ENCODE peak calls at places on chromosomes 2 and 18, in four cellular contexts. J is CD8-positive, alpha-beta T cell; V is adrenal gland; A is A549. P is an unnamed sample.

GRCh38 chr2:26922638-26923466 is 47.6 kb upstream of the MAPRE3 start:
- DNase-seq in J (peak; percentile 13), V (peak; percentile 58), A (peak; percentile 68), P (no peak)

GRCh38 chr2:69693472-69694450 is 48.2 kb upstream of the ANXA4 start:
- DNase-seq in J (peak; percentile 43), V (no peak), A (no peak), P (no peak)

GRCh38 chr2:65604246-65604645 is 171.8 kb upstream of the SPRED2 start:
- DNase-seq in J (no peak), V (no peak), A (peak; percentile 22), P (no peak)

GRCh38 chr2:182077451-182078142 is 91.9 kb downstream of the PPP1R1C start:
- DNase-seq in J (no peak), V (no peak), A (peak; percentile 80), P (peak; percentile 80)

GRCh38 chr2:158315000-158315399 is 141.6 kb downstream of the CCDC148 start:
- DNase-seq in J (no peak), V (no peak), A (no peak), P (no peak)

GRCh38 chr2:231648579-231649174 is 56.0 kb downstream of the TEX44 start:
- DNase-seq in J (peak; percentile 31), V (no peak), A (peak; percentile 84), P (no peak)

GRCh38 chr2:129721841-129722240 is 257.6 kb upstream of the RAB6C start:
- DNase-seq in J (no peak), V (no peak), A (no peak), P (no peak)

GRCh38 chr2:147843421-147843863 is 1.4 kb upstream of the ACVR2A start:
- DNase-seq in J (no peak), V (no peak), A (no peak), P (no peak)

GRCh38 chr2:187644991-187645390 is 90.8 kb upstream of the TFPI start:
- DNase-seq in J (no peak), V (no peak), A (no peak), P (no peak)

DNA sequence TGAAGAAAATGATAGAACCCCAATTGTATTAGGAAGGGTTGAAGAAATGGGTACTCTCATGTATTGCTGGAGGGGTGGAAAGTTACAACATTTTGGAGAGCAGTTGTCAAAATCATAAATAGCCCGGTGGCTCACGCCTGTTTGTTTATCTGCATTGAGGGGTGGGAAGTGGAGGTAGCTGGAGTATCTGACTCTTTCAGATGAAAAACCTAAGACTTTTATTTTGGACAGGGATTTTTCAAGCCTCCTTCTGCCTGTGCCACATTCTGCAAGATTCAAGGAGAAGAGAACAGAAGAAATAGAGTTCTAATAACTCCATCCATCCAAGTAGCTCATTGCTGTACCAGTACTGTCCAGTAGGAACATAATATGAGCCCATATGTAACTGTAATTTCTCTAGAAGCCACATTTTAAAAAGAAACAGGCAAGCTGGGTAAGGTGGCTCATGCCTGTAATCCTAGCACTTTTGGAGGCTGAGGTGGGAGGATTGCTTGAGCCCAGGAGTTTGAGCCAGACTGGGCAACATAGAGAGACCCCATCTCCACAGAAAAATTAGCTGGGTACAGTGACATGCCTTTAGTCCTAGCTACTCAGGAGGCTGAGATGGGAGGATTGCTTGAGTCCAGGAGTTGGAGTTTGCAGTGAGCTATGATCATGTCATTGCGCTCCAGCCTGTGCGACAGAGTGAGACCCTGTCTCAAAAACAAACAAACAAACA is 35.5 kb upstream of the NT5DC4 start:
- DNase-seq in J (no peak), V (no peak), A (peak; percentile 26), P (no peak)
- TF ChIP-seq CTCF in J (no peak), V (no peak), A (no peak), P (no peak)

GRCh38 chr2:74778381-74779371 is 55.3 kb upstream of the HK2 start:
- DNase-seq in J (no peak), V (no peak), A (peak; percentile 50), P (no peak)
- TF ChIP-seq CTCF in J (no peak), V (no peak), A (no peak), P (no peak)

DNA sequence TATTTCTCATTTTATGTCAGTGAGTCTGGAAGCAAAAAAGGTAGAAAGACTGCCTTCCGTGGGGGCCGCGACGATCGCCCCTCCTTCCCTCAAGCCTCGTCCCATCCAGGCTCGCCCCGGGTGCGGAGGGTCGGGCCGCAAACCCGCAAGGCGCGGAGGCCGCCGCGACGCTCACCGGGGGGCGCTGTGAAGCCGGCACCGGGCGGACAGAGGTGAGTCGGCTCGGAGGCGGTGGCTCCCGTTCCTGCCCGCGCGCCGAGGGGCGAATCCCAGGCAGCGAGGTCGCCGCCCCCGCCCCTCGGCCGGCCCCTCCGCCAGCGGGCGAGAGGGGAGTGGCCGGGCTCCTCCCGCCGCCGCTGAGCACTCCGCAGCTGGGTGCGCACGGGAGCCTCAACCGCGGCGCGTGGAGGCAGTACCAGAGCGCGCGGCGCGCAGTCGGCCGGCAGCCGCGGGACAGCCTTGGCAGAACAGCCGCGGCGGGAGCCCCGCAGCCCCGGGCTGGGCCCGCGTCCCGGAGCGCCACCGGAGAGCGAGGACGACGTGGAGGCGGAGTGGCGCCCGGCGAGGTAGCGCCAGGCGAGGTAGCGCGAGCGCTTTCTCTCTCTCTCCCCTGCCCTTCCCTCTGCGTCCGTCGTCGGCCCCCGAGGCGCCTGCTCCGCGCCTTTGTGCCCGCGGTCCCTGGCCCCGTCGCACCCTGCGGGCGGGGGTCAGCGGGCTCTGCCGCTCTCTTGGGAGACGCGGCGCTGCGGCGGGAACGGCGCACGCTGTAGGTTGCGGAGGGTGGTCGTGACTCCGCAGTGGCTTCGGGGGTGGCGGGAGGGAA is at the start of gene MYO1B:
- DNase-seq in J (peak; percentile 10), V (no peak), A (peak; percentile 89), P (peak; percentile 57)
- TF ChIP-seq CTCF in J (no peak), V (no peak), A (peak; percentile 75), P (peak; percentile 45)

GRCh38 chr2:239824051-239824694 is 201.0 kb downstream of the NDUFA10 start:
- DNase-seq in J (no peak), V (no peak), A (peak; percentile 65), P (no peak)

GRCh38 chr2:239826786-239827510 is 198.2 kb downstream of the NDUFA10 start:
- DNase-seq in J (no peak), V (no peak), A (no peak), P (no peak)

GRCh38 chr2:239826376-239826775 is 198.8 kb downstream of the NDUFA10 start:
- DNase-seq in J (no peak), V (no peak), A (no peak), P (no peak)

GRCh38 chr2:239825705-239825979 is 199.5 kb downstream of the NDUFA10 start:
- DNase-seq in J (no peak), V (no peak), A (no peak), P (no peak)

GRCh38 chr2:239824866-239825704 is 200.1 kb downstream of the NDUFA10 start:
- DNase-seq in J (no peak), V (no peak), A (no peak), P (no peak)
- TF ChIP-seq CTCF in J (no peak), V (no peak), A (no peak), P (no peak)

DNA sequence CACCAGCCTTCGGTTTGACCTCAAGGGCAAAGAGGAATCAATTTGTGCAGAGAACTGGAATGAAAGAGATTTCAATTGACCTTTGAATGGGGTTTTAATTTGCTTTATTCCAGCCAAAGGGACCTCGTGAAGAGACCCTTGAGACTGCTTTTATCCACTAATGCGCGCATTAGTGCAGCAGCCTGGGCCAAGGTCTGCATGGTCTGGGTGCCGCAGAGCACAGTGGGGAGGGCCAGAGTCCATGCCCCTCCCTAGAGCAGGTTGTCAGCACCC is 8.9 kb upstream of the POMC start:
- DNase-seq in J (no peak), V (no peak), A (no peak), P (no peak)
- TF ChIP-seq CTCF in J (no peak), V (no peak), A (no peak), P (no peak)

GRCh38 chr2:102592601-102593000 is 26.8 kb upstream of the SLC9A2 start:
- DNase-seq in J (no peak), V (no peak), A (peak; percentile 6), P (no peak)
- TF ChIP-seq CTCF in J (no peak), V (no peak), A (peak; percentile 39), P (peak; percentile 38)

DNA sequence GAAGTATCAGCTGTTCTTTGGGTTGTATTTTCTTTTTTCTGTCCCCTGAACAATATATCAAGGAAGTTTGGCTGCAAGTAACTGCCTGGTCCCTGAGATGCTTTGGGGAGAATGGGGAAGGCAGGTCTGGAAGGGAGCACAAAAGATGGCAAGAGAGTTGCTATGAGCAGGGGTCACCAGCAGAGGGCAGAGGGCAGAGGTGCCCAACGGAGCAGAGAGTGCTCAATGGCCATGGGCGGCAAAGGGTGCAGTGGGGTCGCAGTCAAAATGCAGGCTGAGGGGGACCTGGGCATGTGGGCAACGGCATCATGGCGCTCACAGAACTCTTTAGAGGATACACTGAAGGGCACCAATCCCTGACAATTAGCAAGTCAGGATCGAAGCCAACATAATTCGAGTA is 107.7 kb upstream of the ATP8B1 start:
- DNase-seq in J (no peak), V (no peak), A (no peak), P (no peak)
- TF ChIP-seq CTCF in J (no peak), V (no peak), A (peak; percentile 14), P (peak; percentile 18)

DNA sequence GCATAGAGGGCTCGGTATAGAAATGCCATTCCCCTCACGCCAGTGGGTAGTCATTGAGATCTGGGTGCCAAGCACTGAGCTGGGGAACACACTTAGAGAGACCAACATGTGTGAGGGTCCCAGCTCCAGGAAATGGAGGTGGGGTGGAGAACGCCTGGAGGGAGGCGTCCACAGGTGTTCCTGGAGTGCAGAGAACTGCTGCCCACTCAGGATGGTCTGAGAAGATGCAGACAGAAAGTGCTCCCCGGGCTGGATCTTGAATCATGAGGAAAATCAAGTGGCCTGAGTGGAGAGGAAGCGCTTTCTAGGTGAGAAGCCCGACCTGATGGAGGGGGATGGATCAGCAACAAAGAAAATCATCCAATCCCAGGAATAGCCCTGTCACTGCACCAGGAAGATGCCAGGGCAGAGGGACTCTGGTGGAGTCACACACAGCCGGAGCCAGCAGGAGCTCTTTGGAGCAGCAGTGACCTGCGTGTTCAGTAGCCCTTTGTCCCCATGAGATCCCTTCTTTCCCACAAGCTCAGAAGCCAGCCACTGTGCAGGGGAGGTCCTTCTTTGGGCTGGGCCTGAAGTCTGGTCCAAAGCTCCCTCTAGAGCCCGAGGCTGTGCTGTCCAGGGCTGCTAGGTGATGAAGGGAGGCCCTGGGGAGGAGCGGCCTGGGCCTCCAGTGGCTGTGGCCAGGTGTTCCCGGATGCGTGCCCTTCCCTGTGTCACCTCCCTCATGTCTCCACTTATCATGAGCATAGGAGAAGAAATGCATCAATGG is 112.3 kb downstream of the RNF144A start:
- DNase-seq in J (no peak), V (no peak), A (no peak), P (no peak)
- TF ChIP-seq CTCF in J (no peak), V (no peak), A (no peak), P (no peak)

P was measured in AG09319.